ENCODE peak calls at places on chromosomes 6 and 20, in four cellular contexts. H is CD8-positive, alpha-beta T cell; D is right lobe of liver; O is GM23338. T is an unnamed sample.
A peak's percentile ranks its signal among the peaks of the same experiment; 100 is the strongest.

GRCh38 chr6:168992696-168993185 is 260.9 kb downstream of the THBS2 start:
- DNase-seq in O (no peak), D (no peak), H (no peak), T (no peak)

GRCh38 chr6:24718449-24719124 is 367 bp downstream of the C6orf62 start:
- DNase-seq in H (no peak), O (no peak), D (no peak), T (no peak)

GRCh38 chr6:34301408-34301807 is 52.6 kb upstream of the SMIM29 start:
- DNase-seq in O (no peak), D (no peak), H (no peak), T (no peak)

GRCh38 chr6:35071347-35071994 is 69.7 kb downstream of the TCP11 start:
- DNase-seq in D (no peak), H (no peak), O (peak; percentile 66), T (no peak)

GRCh38 chr6:145250436-145250835 is 484.9 kb downstream of the EPM2A start:
- DNase-seq in D (no peak), O (no peak), H (no peak), T (no peak)

GRCh38 chr6:40325791-40326190 is 261.4 kb downstream of the LRFN2 start:
- DNase-seq in D (no peak), H (no peak), O (no peak), T (no peak)

GRCh38 chr6:150725795-150726194 is 126.1 kb downstream of the PLEKHG1 start:
- DNase-seq in H (no peak), O (no peak), D (no peak), T (no peak)

GRCh38 chr6:3825851-3826581 is 23.2 kb upstream of the FAM50B start:
- DNase-seq in H (no peak), O (no peak), D (peak; percentile 87), T (no peak)

GRCh38 chr6:145332001-145332400 is 403.3 kb downstream of the EPM2A start:
- DNase-seq in D (no peak), O (peak; percentile 51), H (no peak), T (no peak)

GRCh38 chr20:19047040-19047950 is 165.1 kb upstream of the SLC24A3 start:
- DNase-seq in D (no peak), O (no peak), H (no peak), T (no peak)

GRCh38 chr6:57302477-57302876 is 15.0 kb upstream of the PRIM2 start:
- DNase-seq in O (no peak), H (no peak), D (no peak), T (no peak)

GRCh38 chr20:57787969-57788781 is 78.4 kb upstream of the PMEPA1 start:
- DNase-seq in O (no peak), D (no peak), H (no peak), T (no peak)

GRCh38 chr6:113732384-113732966 is 124.7 kb upstream of the MARCKS start:
- DNase-seq in H (no peak), O (no peak), D (no peak), T (no peak)

GRCh38 chr20:35286077-35286898 is 1.7 kb upstream of the EIF6 start:
- DNase-seq in D (no peak), H (no peak), O (no peak), T (no peak)

GRCh38 chr20:40868568-40869223 is 159.9 kb upstream of the TOP1 start:
- DNase-seq in H (no peak), O (no peak), D (no peak), T (no peak)

GRCh38 chr6:89610149-89610642 is 28.4 kb downstream of the LYRM2 start:
- DNase-seq in H (peak; percentile 83), O (peak; percentile 87), D (peak; percentile 79), T (peak; percentile 6)

GRCh38 chr6:47646689-47647088 is 51.7 kb upstream of the ADGRF4 start:
- DNase-seq in H (no peak), D (no peak), O (no peak), T (no peak)

GRCh38 chr6:106692112-106692822 is 62.9 kb downstream of the QRSL1 start:
- DNase-seq in H (no peak), D (peak; percentile 70), O (peak; percentile 90), T (no peak)

GRCh38 chr6:159654483-159655098 is 38.5 kb downstream of the SOD2 start:
- DNase-seq in H (no peak), O (peak; percentile 87), D (no peak), T (no peak)

GRCh38 chr6:72890233-72890632 is 268.4 kb downstream of the KCNQ5 start:
- DNase-seq in H (no peak), O (no peak), D (no peak), T (no peak)

GRCh38 chr6:155341130-155341828 is 27.0 kb upstream of the TFB1M start:
- DNase-seq in O (no peak), D (no peak), H (no peak), T (no peak)

GRCh38 chr20:47500554-47500953 is 1.1 kb upstream of the NCOA3 start:
- DNase-seq in D (no peak), O (no peak), H (no peak), T (no peak)

GRCh38 chr20:21505810-21506530 is 7.9 kb downstream of the NKX2-2 start:
- DNase-seq in H (peak; percentile 61), D (peak; percentile 69), O (peak; percentile 78), T (no peak)

GRCh38 chr6:73285674-73286283 is 22.8 kb upstream of the KHDC1 start:
- DNase-seq in D (no peak), O (peak; percentile 82), H (no peak), T (no peak)

GRCh38 chr20:44326391-44327159 is 10.3 kb upstream of the R3HDML start:
- DNase-seq in D (no peak), H (no peak), O (peak; percentile 80), T (no peak)

GRCh38 chr20:48052492-48052870 is 267.2 kb upstream of the SULF2 start:
- DNase-seq in O (no peak), H (no peak), D (no peak), T (no peak)

GRCh38 chr6:71473908-71474307 is 185.3 kb downstream of the OGFRL1 start:
- DNase-seq in D (no peak), O (no peak), H (no peak), T (no peak)

GRCh38 chr6:71478834-71479541 is 190.4 kb downstream of the OGFRL1 start:
- DNase-seq in O (peak; percentile 64), D (no peak), H (no peak), T (no peak)

GRCh38 chr6:71476872-71477271 is 188.3 kb downstream of the OGFRL1 start:
- DNase-seq in O (no peak), D (no peak), H (no peak), T (no peak)

GRCh38 chr6:71480577-71480976 is 192.0 kb downstream of the OGFRL1 start:
- DNase-seq in D (no peak), H (no peak), O (no peak), T (no peak)

GRCh38 chr6:71476371-71476770 is 187.8 kb downstream of the OGFRL1 start:
- DNase-seq in D (no peak), O (no peak), H (no peak), T (no peak)
- H3K4me1 ChIP-seq in D (no peaks in the 10 kb centered on the region), O (peaks cover 25% of the 10 kb centered on the region), H (no peaks in the 10 kb centered on the region), T (peaks cover 22% of the 10 kb centered on the region)

DNA sequence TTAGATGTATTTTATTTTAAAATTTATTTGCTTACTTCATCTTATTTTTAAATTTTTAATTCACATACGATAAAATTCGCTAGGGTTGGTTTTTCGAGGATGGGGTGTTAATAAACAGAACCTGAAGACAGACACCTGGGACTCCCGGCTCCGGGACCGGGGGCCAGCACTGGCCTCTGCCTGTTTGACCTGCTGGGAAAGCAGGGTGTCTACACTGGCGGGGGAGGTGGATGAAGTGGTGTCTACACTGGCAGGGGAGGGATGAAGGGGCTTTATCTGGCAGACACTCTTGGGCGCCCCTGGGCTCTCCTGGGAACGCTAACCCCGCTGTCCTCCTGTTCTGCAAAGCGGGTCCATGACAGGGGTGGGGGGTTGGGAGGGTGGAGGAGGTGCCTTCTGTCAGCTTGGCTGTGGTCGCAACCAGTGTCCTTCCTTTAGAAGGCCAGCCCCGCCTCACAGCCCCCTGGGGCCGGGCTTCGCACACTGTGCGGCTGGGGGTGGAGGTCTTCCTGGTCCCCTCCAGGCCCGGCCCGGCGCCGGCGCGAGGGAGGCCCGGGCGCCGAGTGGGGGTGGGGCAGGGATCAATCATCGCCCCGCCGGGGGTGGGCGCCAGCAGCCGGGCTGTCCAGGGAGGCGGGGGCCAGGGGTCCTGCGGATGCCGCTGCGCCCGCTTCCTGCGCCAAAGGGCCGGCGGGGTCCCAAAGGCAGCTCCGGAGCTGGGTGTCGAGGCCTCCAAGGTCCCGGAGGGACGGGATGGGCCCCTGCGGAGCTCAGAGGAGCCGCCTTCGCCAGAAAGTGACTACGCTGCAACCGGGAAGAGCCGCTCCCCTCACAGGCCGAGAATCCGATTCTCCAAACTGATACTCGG is 1.8 kb downstream of the GATA5 start:
- DNase-seq in O (peak; percentile 60), H (no peak), D (no peak), T (no peak)
- H3K27me3 ChIP-seq in O (peaks cover 57% of the 10 kb centered on the region), H (peaks cover 10% of the 10 kb centered on the region), D (peaks cover 21% of the 10 kb centered on the region), T (peaks cover 32% of the 10 kb centered on the region)

GRCh38 chr6:125924169-125924568 is 32.4 kb upstream of the HINT3 start:
- DNase-seq in O (no peak), D (no peak), H (no peak), T (no peak)

GRCh38 chr6:125924697-125925358 is 31.7 kb upstream of the HINT3 start:
- DNase-seq in O (no peak), H (no peak), D (no peak), T (no peak)

GRCh38 chr6:125923371-125923877 is 33.1 kb upstream of the HINT3 start:
- DNase-seq in D (no peak), O (no peak), H (no peak), T (no peak)

GRCh38 chr6:125927761-125928160 is 28.8 kb upstream of the HINT3 start:
- DNase-seq in D (no peak), O (no peak), H (no peak), T (no peak)

DNA sequence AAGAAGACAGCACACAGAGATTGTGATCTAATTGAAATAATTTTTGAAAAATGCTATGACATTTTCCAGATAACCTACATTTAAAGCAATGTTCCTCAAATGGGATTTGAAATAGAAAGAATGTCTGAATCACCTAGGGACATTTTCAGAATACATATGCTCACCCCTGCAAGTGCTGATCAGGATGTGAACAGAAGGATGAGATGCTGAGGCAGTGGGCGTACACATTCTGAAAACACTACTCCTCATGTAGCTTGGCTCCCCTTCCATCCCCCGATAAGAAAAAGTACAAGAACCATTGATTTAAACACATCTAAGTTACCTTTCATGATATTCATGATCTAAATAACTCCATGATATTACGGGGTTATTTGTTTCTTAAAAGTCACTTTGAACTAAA is 29.9 kb upstream of the HINT3 start:
- DNase-seq in H (no peak), D (no peak), O (no peak), T (no peak)
- H3K4me1 ChIP-seq in H (no peaks in the 10 kb centered on the region), D (peaks cover 23% of the 10 kb centered on the region), O (no peaks in the 10 kb centered on the region), T (no peaks in the 10 kb centered on the region)

GRCh38 chr20:45462711-45463110 is 6.8 kb upstream of the WFDC2 start:
- DNase-seq in O (no peak), H (no peak), D (no peak), T (no peak)

GRCh38 chr20:45461225-45461624 is 8.3 kb upstream of the WFDC2 start:
- DNase-seq in H (no peak), D (no peak), O (no peak), T (no peak)

GRCh38 chr20:45463113-45463512 is 6.4 kb upstream of the WFDC2 start:
- DNase-seq in H (no peak), O (peak; percentile 50), D (no peak), T (no peak)

GRCh38 chr20:45456632-45457031 is 12.9 kb upstream of the WFDC2 start:
- DNase-seq in H (no peak), O (peak; percentile 82), D (no peak), T (no peak)

DNA sequence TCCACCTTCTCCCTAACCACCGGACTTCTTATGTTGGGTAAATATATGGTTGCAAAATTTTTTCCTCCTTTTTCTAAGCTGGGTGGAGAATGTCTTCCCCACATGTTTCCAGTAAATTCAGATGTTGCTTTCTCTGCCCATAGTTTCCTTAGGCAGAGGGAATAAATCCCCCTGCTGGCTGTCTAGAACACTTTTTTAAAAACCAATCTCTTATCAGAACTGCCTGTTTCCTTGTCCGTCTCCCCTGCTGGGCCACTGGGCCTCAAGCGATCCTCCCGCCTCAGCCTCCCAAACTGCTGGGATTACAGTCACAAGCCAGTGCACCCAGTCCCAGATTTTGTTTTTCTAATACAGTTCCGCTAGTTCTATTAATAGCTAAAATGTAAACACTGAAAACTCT is 9.9 kb upstream of the WFDC2 start:
- DNase-seq in D (no peak), H (no peak), O (no peak), T (no peak)
- H3K27me3 ChIP-seq in D (no peaks in the 10 kb centered on the region), H (no peaks in the 10 kb centered on the region), O (no peaks in the 10 kb centered on the region), T (no peaks in the 10 kb centered on the region)

T was measured in esophagus squamous epithelium.